ENCODE peak calls at places on chromosomes 5 and 9, in nine cellular contexts. T is stimulated activated CD8-positive, alpha-beta memory T cell treated with anti-CD3 and anti-CD28 coated beads, Interleukin-2, amount 100 ng/mL, for 48 hours; Z is AML-193; X is CD4-positive, CD25-positive, alpha-beta regulatory T cell; S is left lung; B is stimulated activated CD4-positive, alpha-beta T cell treated with anti-CD3 and anti-CD28 coated beads, Interleukin-4, amount 100 ng/mL, for 4 hours; G is AG04450; K is NCI-H345; E is Ammon's horn. H is an unnamed sample.

GRCh38 chr5:150209020-150209635 is 19.3 kb downstream of the SLC6A7 start:
- DNase-seq in X (no peak), K (no peak), B (no peak), G (no peak), T (no peak), S (peak), Z (no peak), E (no peak), H (no peak)

GRCh38 chr5:153896117-153896516 is 142.6 kb downstream of the FAM114A2 start:
- DNase-seq in E (no peak), T (no peak), K (no peak), Z (no peak), X (no peak), S (no peak), B (no peak), G (no peak), H (peak)

GRCh38 chr5:80865547-80865946 is 94.6 kb upstream of the RASGRF2 start:
- DNase-seq in K (no peak), G (no peak), B (no peak), S (no peak), E (no peak), T (no peak), Z (no peak), X (no peak), H (no peak)

GRCh38 chr5:136034976-136035375 is 6.2 kb downstream of the TGFBI start:
- DNase-seq in E (no peak), Z (no peak), T (no peak), B (no peak), X (no peak), G (no peak), K (no peak), S (no peak), H (no peak)

GRCh38 chr5:57749396-57749795 is 266.8 kb upstream of the ACTBL2 start:
- DNase-seq in Z (no peak), G (no peak), K (no peak), B (no peak), S (no peak), T (no peak), E (no peak), X (no peak), H (no peak)

GRCh38 chr9:136847065-136847826 is 2.0 kb upstream of the PHPT1 start:
- DNase-seq in G (no peak), X (no peak), S (peak), B (no peak), T (no peak), E (no peak), Z (peak), K (peak), H (no peak)

GRCh38 chr5:23727271-23727670 is 219.9 kb downstream of the PRDM9 start:
- DNase-seq in Z (no peak), B (no peak), E (no peak), G (no peak), X (no peak), S (no peak), T (no peak), K (peak), H (peak)

GRCh38 chr5:162174358-162174757 is 106.8 kb downstream of the GABRG2 start:
- DNase-seq in B (no peak), G (no peak), S (no peak), T (no peak), Z (no peak), K (no peak), X (no peak), E (no peak), H (no peak)

GRCh38 chr5:154371687-154372086 is 74.1 kb upstream of the SAP30L start:
- DNase-seq in K (no peak), T (no peak), E (no peak), G (peak), X (no peak), B (no peak), Z (no peak), S (no peak), H (no peak)

GRCh38 chr5:56638768-56639238 is 176.5 kb upstream of the MAP3K1 start:
- DNase-seq in B (no peak), T (no peak), G (no peak), Z (no peak), K (peak), E (no peak), X (no peak), S (no peak), H (peak)

GRCh38 chr5:162068412-162068811 is 839 bp downstream of the GABRG2 start:
- DNase-seq in S (peak), T (no peak), E (peak), Z (peak), K (no peak), G (no peak), B (no peak), X (no peak), H (no peak)

GRCh38 chr5:59473611-59474010 is 419.9 kb downstream of the PDE4D start:
- DNase-seq in G (no peak), K (no peak), X (no peak), E (no peak), T (no peak), B (no peak), Z (no peak), S (no peak), H (no peak)

GRCh38 chr9:98916660-98917059 is 27.0 kb upstream of the COL15A1 start:
- DNase-seq in X (no peak), S (no peak), E (no peak), B (no peak), K (no peak), Z (no peak), T (no peak), G (no peak), H (no peak)

GRCh38 chr9:2610985-2611384 is 10.6 kb upstream of the VLDLR start:
- DNase-seq in K (no peak), S (no peak), Z (no peak), T (no peak), X (no peak), E (no peak), G (no peak), B (no peak), H (no peak)

GRCh38 chr5:1943481-1943880 is 60.8 kb upstream of the IRX4 start:
- DNase-seq in T (no peak), Z (no peak), K (no peak), S (no peak), E (no peak), X (no peak), G (no peak), B (no peak), H (no peak)